ENCODE peak calls at places on chromosome 1, in nine cellular contexts. Q is mammary epithelial cell; R is naive thymus-derived CD4-positive, alpha-beta T cell; X is SK-N-SH; D is CD8-positive, alpha-beta T cell; O is mucosa of descending colon; B is K562; W is astrocyte; C is IMR-90. S is an unnamed sample.

GRCh38 chr1:49197081-49197480 is 420.4 kb upstream of the BEND5 start:
- DNase-seq in Q (peak; percentile 55), R (no peak), X (no peak), D (no peak), O (no peak), B (no peak), W (peak; percentile 17), C (no peak), S (no peak)

GRCh38 chr1:9086796-9087195 is 17.4 kb upstream of the SLC2A5 start:
- DNase-seq in Q (no peak), R (no peak), X (no peak), D (no peak), O (no peak), B (no peak), W (peak; percentile 54), C (no peak), S (no peak)

GRCh38 chr1:161721738-161722343 is 497 bp downstream of the FCRLB start:
- DNase-seq in Q (peak; percentile 80), R (no peak), X (no peak), D (no peak), O (no peak), B (peak; percentile 88), W (peak; percentile 86), C (peak; percentile 92), S (no peak)

GRCh38 chr1:246302251-246302625 is 204.8 kb downstream of the SMYD3 start:
- DNase-seq in Q (no peak), R (no peak), X (no peak), D (no peak), O (no peak), B (no peak), W (no peak), C (peak; percentile 30), S (no peak)

GRCh38 chr1:167774710-167775109 is 52.9 kb downstream of the MPZL1 start:
- DNase-seq in Q (peak; percentile 42), R (no peak), X (no peak), D (no peak), O (no peak), B (no peak), W (peak; percentile 41), C (peak; percentile 72), S (no peak)

GRCh38 chr1:34851431-34852105 is 8.0 kb downstream of the SMIM12 start:
- DNase-seq in Q (peak; percentile 55), R (no peak), X (no peak), D (no peak), O (peak; percentile 17), B (no peak), W (no peak), C (no peak), S (no peak)

GRCh38 chr1:3550511-3551289 is 60.6 kb downstream of the MEGF6 start:
- DNase-seq in Q (no peak), R (no peak), X (peak; percentile 77), D (no peak), O (no peak), B (no peak), W (no peak), C (no peak), S (no peak)

GRCh38 chr1:26274801-26275425 is 5.0 kb upstream of the SH3BGRL3 start:
- DNase-seq in Q (peak; percentile 73), R (no peak), X (no peak), D (no peak), O (peak; percentile 16), B (peak; percentile 45), W (peak; percentile 43), C (peak; percentile 57), S (no peak)

GRCh38 chr1:214420341-214420740 is 131.1 kb downstream of the PTPN14 start:
- DNase-seq in Q (peak; percentile 50), R (no peak), X (no peak), D (no peak), O (no peak), B (no peak), W (no peak), C (no peak), S (no peak)

GRCh38 chr1:47478090-47478489 is 40.2 kb downstream of the FOXD2 start:
- DNase-seq in Q (no peak), R (no peak), X (no peak), D (no peak), O (peak; percentile 79), B (no peak), W (no peak), C (no peak), S (no peak)

GRCh38 chr1:165886193-165886592 is 58.8 kb downstream of the UCK2 start:
- DNase-seq in Q (no peak), R (no peak), X (no peak), D (no peak), O (no peak), B (no peak), W (no peak), C (no peak), S (no peak)

GRCh38 chr1:66388918-66389317 is 145.0 kb upstream of the SGIP1 start:
- DNase-seq in Q (no peak), R (no peak), X (no peak), D (no peak), O (no peak), B (no peak), W (no peak), C (no peak), S (no peak)

GRCh38 chr1:153881764-153882163 is 41.0 kb downstream of the GATAD2B start:
- DNase-seq in Q (no peak), R (no peak), X (peak; percentile 76), D (no peak), O (no peak), B (no peak), W (peak; percentile 35), C (peak; percentile 62), S (peak; percentile 3)

GRCh38 chr1:15172405-15173259 is 19.1 kb downstream of the TMEM51 start:
- DNase-seq in Q (peak; percentile 94), R (no peak), X (no peak), D (no peak), O (no peak), B (no peak), W (no peak), C (peak; percentile 51), S (no peak)

GRCh38 chr1:173193639-173194038 is 13.5 kb downstream of the TNFSF4 start:
- DNase-seq in Q (peak; percentile 36), R (no peak), X (no peak), D (no peak), O (no peak), B (no peak), W (peak; percentile 91), C (peak; percentile 47), S (no peak)

DNA sequence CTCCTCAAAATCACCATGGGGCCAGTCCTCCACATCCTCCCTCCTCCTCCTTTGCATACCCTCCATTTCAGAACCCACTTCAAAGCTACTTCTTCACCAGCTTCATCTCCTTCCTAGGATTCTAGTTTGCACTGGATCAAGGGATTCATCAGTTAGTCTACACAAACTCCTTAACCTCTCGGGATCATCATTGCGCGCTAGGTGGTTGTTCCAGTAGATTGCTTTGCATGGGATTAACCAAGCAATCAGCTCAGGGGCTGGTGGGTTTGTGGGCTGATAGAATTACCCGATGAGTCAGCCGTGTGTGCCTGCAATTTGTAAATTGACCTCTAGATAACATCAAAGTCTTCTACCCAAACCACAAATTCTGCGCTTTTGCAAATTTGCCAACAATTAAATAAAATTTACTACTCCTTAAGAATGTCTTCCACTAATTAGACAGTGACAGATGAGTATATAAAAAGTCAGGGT is 7.7 kb downstream of the KANK4 start:
- DNase-seq in Q (no peak), R (no peak), X (no peak), D (no peak), O (no peak), B (no peak), W (peak; percentile 55), C (no peak), S (peak; percentile 37)
- H3K4me1 ChIP-seq in Q (peaks cover 31% of the 10 kb centered on the region), R (no peaks in the 10 kb centered on the region), X (peaks cover 21% of the 10 kb centered on the region), D (no peaks in the 10 kb centered on the region), O (no peaks in the 10 kb centered on the region), B (no peaks in the 10 kb centered on the region), W (no peaks in the 10 kb centered on the region), C (no peaks in the 10 kb centered on the region), S (peaks cover 5% of the 10 kb centered on the region)

GRCh38 chr1:64523938-64524337 is 54.0 kb downstream of the CACHD1 start:
- DNase-seq in Q (no peak), R (no peak), X (no peak), D (no peak), O (no peak), B (no peak), W (no peak), C (no peak), S (no peak)
- H3K4me1 ChIP-seq in Q (peaks cover 27% of the 10 kb centered on the region), R (peaks cover 6% of the 10 kb centered on the region), X (peaks cover 23% of the 10 kb centered on the region), D (peaks cover 6% of the 10 kb centered on the region), O (no peaks in the 10 kb centered on the region), B (no peaks in the 10 kb centered on the region), W (peaks cover 14% of the 10 kb centered on the region), C (peaks cover 7% of the 10 kb centered on the region), S (peaks cover 62% of the 10 kb centered on the region)

DNA sequence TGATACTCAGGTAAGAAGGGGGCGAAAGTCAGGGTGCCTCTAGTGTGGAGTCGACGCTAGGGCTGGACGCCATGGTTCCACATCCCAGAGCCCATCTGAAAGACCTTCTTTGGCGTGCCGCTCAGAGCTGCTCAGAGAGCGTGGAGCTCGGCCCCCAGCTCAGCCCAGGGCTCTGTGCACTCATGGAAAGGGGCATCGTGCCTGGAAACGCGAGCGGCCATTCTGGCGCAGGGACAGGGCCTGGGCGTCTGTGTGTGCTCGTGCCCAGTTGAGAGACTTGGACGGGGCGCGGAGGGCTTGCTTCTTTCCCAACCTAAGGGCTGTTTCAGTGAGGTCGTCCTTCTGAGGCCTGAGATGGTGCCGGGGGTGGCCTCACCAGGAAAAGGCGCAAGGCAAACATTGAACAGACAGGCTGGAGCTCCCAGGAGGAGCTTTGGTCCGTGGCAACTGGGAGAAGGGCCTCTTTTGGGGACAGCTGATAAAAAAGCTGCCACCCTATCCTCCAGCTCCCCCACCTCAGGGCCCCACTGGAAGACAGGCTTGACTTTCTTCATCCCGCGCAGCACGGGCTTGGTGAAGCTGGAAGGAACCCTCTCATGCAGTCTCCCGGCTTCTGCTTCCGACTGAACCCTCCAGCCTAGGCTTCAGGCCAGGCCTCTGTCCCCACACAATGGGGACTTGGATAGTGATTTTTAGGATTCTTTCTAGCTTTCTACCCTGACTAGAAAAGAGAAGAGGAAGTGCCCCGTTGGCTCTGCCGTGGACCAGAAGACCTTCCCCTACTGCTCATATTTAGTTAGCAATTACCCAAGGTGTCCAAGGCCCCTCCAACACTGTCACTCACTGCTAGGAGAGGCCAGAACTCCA is 77.1 kb downstream of the CD58 start:
- DNase-seq in Q (no peak), R (no peak), X (no peak), D (no peak), O (no peak), B (no peak), W (no peak), C (no peak), S (no peak)
- H3K4me1 ChIP-seq in Q (peaks cover 32% of the 10 kb centered on the region), R (no peaks in the 10 kb centered on the region), X (peaks cover 16% of the 10 kb centered on the region), D (no peaks in the 10 kb centered on the region), O (peaks cover 15% of the 10 kb centered on the region), B (peaks cover 27% of the 10 kb centered on the region), W (peaks cover 41% of the 10 kb centered on the region), C (peaks cover 15% of the 10 kb centered on the region), S (peaks cover 22% of the 10 kb centered on the region)

GRCh38 chr1:156805766-156806511 is 10.7 kb downstream of the SH2D2A start:
- DNase-seq in Q (peak; percentile 27), R (no peak), X (peak; percentile 24), D (no peak), O (peak; percentile 37), B (no peak), W (peak; percentile 92), C (peak; percentile 92), S (no peak)
- H3K4me1 ChIP-seq in Q (no peaks in the 10 kb centered on the region), R (no peaks in the 10 kb centered on the region), X (peaks cover 64% of the 10 kb centered on the region), D (peaks cover 9% of the 10 kb centered on the region), O (no peaks in the 10 kb centered on the region), B (peaks cover 13% of the 10 kb centered on the region), W (peaks cover 12% of the 10 kb centered on the region), C (peaks cover 11% of the 10 kb centered on the region), S (peaks cover 21% of the 10 kb centered on the region)

GRCh38 chr1:12170263-12170671 is 3.5 kb downstream of the TNFRSF1B start:
- DNase-seq in Q (no peak), R (no peak), X (no peak), D (no peak), O (no peak), B (no peak), W (no peak), C (no peak), S (no peak)
- H3K4me1 ChIP-seq in Q (peaks cover 7% of the 10 kb centered on the region), R (peaks cover 39% of the 10 kb centered on the region), X (peaks cover 5% of the 10 kb centered on the region), D (peaks cover 61% of the 10 kb centered on the region), O (peaks cover 4% of the 10 kb centered on the region), B (peaks cover 49% of the 10 kb centered on the region), W (no peaks in the 10 kb centered on the region), C (peaks cover 13% of the 10 kb centered on the region), S (no peaks in the 10 kb centered on the region)